ENCODE peak calls at places on chromosome 6, in six cellular contexts. M is MM.1S, Z is GM12865, B is retinal pigment epithelial cell, Y is astrocyte of the spinal cord, O is endothelial cell. S is an unnamed sample.

GRCh38 chr6:38016824-38017223 is 197.3 kb downstream of the ZFAND3 start:
- DNase-seq in B (no peak), O (no peak), Z (no peak), Y (no peak), M (no peak), S (no peak)

GRCh38 chr6:81450180-81450579 is 302.3 kb downstream of the TENT5A start:
- DNase-seq in Z (peak), B (no peak), Y (peak), M (no peak), O (no peak), S (no peak)

GRCh38 chr6:15929685-15930084 is 199.2 kb upstream of the MYLIP start:
- DNase-seq in Z (no peak), B (peak), O (no peak), Y (no peak), M (no peak), S (no peak)

GRCh38 chr6:257031-257725 is 35.1 kb upstream of the DUSP22 start:
- DNase-seq in M (no peak), Y (peak), B (no peak), Z (no peak), O (no peak), S (no peak)

GRCh38 chr6:3899970-3900439 is 50.8 kb downstream of the FAM50B start:
- DNase-seq in Z (no peak), O (no peak), Y (no peak), M (no peak), B (no peak), S (no peak)

GRCh38 chr6:26554669-26555504 is 16.7 kb downstream of the HMGN4 start:
- DNase-seq in Z (peak), B (no peak), M (peak), Y (peak), O (peak), S (peak)

GRCh38 chr6:135306740-135307420 is 125.8 kb downstream of the MYB start:
- DNase-seq in Z (no peak), Y (no peak), M (no peak), B (no peak), O (no peak), S (no peak)

GRCh38 chr6:170042596-170043118 is 248.2 kb downstream of the DLL1 start:
- DNase-seq in O (no peak), Y (no peak), M (no peak), Z (no peak), B (no peak), S (no peak)

GRCh38 chr6:1627884-1628550 is 18.3 kb downstream of the FOXC1 start:
- DNase-seq in B (no peak), M (no peak), O (no peak), Z (no peak), Y (peak), S (no peak)

GRCh38 chr6:3809982-3810381 is 39.2 kb upstream of the FAM50B start:
- DNase-seq in M (no peak), B (no peak), Z (no peak), O (no peak), Y (no peak), S (no peak)

GRCh38 chr6:1137849-1138248 is 174.0 kb upstream of the FOXQ1 start:
- DNase-seq in O (no peak), M (no peak), Z (no peak), Y (no peak), B (no peak), S (no peak)

GRCh38 chr6:90074161-90074560 is 179.9 kb downstream of the GJA10 start:
- DNase-seq in Y (no peak), O (no peak), Z (no peak), B (no peak), M (no peak), S (no peak)

DNA sequence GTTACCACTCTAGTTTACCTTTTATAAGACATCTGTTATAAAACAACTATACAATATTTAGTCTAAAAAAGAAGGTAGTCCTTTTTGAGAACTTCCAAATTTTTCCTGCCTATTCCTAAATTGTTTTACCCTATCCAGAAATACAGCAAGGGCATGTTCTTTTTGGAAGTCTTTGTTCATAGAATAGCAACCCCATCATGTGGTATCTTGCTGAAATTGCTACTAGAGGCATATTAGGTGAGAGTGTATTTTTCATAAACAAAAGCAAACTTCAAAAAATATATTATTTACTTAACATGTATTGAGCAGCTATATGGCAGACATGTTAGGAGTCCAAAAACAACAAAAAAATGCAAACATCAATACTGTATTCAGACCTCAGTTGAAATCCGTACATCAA is 371.8 kb upstream of the NRSN1 start:
- DNase-seq in Y (no peak), Z (no peak), O (no peak), M (no peak), B (no peak), S (no peak)
- TF ChIP-seq CTCF in Y (peak), Z (no peak), O (no peak), M (peak), B (peak), S (no peak)

GRCh38 chr6:21348462-21349195 is 244.9 kb upstream of the SOX4 start:
- DNase-seq in M (no peak), B (peak), Y (peak), O (peak), Z (no peak), S (peak)
- TF ChIP-seq CTCF in M (no peak), B (no peak), Y (no peak), O (no peak), Z (no peak), S (no peak)

GRCh38 chr6:83215131-83216047 is 22.2 kb downstream of the RWDD2A start:
- DNase-seq in M (peak), O (peak), Z (peak), Y (peak), B (peak), S (peak)
- TF ChIP-seq CTCF in M (peak), O (peak), Z (peak), Y (peak), B (peak), S (peak)

GRCh38 chr6:106324726-106325335 is 729 bp downstream of the ATG5 start:
- DNase-seq in B (no peak), M (no peak), Z (no peak), O (no peak), Y (peak), S (no peak)

GRCh38 chr6:106321940-106322339 is 3.6 kb downstream of the ATG5 start:
- DNase-seq in Z (no peak), O (no peak), B (no peak), Y (no peak), M (no peak), S (no peak)

GRCh38 chr6:106325336-106326178 is at the start of gene ATG5:
- DNase-seq in Y (peak), M (peak), O (peak), Z (peak), B (peak), S (peak)
- TF ChIP-seq CTCF in Y (no peak), M (no peak), O (no peak), Z (no peak), B (no peak), S (no peak)

DNA sequence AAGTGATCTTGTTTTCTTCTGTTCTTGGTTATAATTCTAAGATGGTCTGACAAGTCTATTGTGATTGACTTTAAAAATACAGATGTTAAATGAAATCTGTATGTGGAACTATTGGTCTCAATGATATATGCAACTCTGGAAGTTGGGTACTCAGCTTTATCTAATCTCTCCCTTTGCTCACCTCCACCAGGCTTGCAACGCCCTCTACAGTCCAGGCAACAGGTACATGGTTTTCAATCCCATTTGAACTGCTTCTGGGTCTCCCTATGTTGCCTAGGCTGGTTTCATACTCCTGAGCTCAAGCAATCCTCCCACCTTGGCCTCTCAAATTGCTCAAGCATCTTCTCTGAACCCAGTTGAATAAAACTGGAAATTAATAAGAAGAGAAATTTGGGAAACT is 25.6 kb upstream of the HLA-DQB1 start:
- DNase-seq in O (peak), Z (peak), Y (no peak), M (peak), B (no peak), S (peak)
- TF ChIP-seq CTCF in O (no peak), Z (peak), Y (no peak), M (peak), B (peak), S (peak)

DNA sequence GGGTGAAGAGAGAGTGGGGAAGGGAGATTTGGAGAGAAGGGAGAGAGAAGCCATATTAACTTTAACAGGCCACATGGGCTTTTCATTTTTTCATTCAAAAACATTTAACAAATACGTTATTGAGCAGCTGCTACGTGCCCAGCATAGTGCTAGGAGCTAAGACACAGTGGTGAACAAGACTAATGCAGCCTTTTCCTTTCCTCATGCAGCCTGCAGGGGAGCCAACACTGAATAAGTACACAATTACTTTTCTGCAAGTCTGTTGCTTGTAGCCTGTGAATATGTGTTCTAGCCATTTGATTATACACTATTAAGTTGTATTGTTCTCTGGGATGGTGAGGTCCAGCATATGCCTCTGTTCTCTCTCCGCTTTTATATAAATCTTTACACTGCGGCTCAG is 1.9 kb upstream of the BLOC1S5 start:
- DNase-seq in O (no peak), Z (peak), Y (no peak), B (no peak), M (no peak), S (no peak)
- TF ChIP-seq CTCF in O (no peak), Z (no peak), Y (peak), B (no peak), M (no peak), S (no peak)

GRCh38 chr6:34973547-34974248 is 84.6 kb downstream of the ANKS1A start:
- DNase-seq in O (no peak), Y (no peak), M (no peak), Z (no peak), B (no peak), S (no peak)
- TF ChIP-seq CTCF in O (peak), Y (peak), M (peak), Z (no peak), B (peak), S (no peak)

GRCh38 chr6:151440498-151440897 is 11.4 kb downstream of the RMND1 start:
- DNase-seq in Z (no peak), O (no peak), B (no peak), M (peak), Y (no peak), S (no peak)

GRCh38 chr6:151443449-151443848 is 8.5 kb downstream of the RMND1 start:
- DNase-seq in M (no peak), B (no peak), Y (no peak), Z (no peak), O (no peak), S (no peak)

GRCh38 chr6:151441390-151442166 is 10.3 kb downstream of the RMND1 start:
- DNase-seq in B (no peak), M (no peak), Y (no peak), Z (no peak), O (no peak), S (no peak)

GRCh38 chr6:151442359-151442758 is 9.6 kb downstream of the RMND1 start:
- DNase-seq in Z (no peak), O (no peak), B (no peak), M (no peak), Y (no peak), S (no peak)

DNA sequence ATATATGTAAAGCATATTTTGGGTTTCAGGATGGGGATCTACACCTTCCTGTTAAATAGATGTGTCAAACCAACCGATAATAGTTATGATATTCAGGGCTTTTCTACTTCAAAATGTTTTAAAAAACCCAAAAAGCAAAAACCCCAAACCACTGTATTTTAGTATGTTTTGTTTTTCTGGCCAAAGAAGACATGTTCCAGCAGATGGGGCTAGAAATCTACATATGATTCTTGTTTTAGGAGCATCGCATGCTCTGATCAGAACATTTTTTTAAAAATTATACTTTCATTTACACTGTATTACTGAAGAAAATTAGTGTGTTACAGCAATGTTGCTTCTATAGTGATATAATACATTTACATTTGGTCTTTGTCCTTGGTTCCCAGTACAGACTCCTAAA is 11.0 kb downstream of the RMND1 start:
- DNase-seq in Z (peak), B (no peak), O (no peak), Y (peak), M (peak), S (no peak)
- TF ChIP-seq CTCF in Z (peak), B (peak), O (no peak), Y (peak), M (peak), S (no peak)

GRCh38 chr6:8334113-8334512 is 101.2 kb downstream of the SLC35B3 start:
- DNase-seq in O (no peak), B (no peak), M (no peak), Y (no peak), Z (no peak), S (no peak)
- TF ChIP-seq CTCF in O (no peak), B (no peak), M (no peak), Y (no peak), Z (no peak), S (no peak)

GRCh38 chr6:106197441-106197840 is 111.3 kb downstream of the PRDM1 start:
- DNase-seq in M (no peak), B (no peak), Z (no peak), Y (no peak), O (no peak), S (no peak)

GRCh38 chr6:106199998-106200397 is 113.9 kb downstream of the PRDM1 start:
- DNase-seq in M (no peak), Z (no peak), O (no peak), Y (peak), B (peak), S (no peak)

GRCh38 chr6:106194949-106195919 is 109.1 kb downstream of the PRDM1 start:
- DNase-seq in O (no peak), Y (peak), Z (no peak), M (peak), B (no peak), S (no peak)

GRCh38 chr6:106204961-106205360 is 118.8 kb downstream of the PRDM1 start:
- DNase-seq in B (no peak), O (no peak), Y (no peak), M (no peak), Z (peak), S (no peak)

GRCh38 chr6:106199331-106199730 is 113.2 kb downstream of the PRDM1 start:
- DNase-seq in O (no peak), M (no peak), Z (no peak), Y (no peak), B (no peak), S (no peak)
- TF ChIP-seq CTCF in O (no peak), M (no peak), Z (no peak), Y (no peak), B (no peak), S (no peak)

S was measured in nephron progenitor cell.